ENCODE peak calls at places on chromosomes 16 and 17, in seven cellular contexts. K, P, X, G, O, Q and Y are unnamed samples.

GRCh38 chr16:67022531-67023214 is 6.3 kb upstream of the CBFB start:
- DNase-seq in Q (no peak), P (peak), K (peak), O (no peak), X (no peak), G (no peak), Y (no peak)

GRCh38 chr17:6853764-6854442 is 22.4 kb upstream of the TEKT1 start:
- DNase-seq in K (no peak), P (peak), X (peak), O (peak), Q (peak), G (peak), Y (peak)

GRCh38 chr16:12386076-12386641 is 409.6 kb downstream of the SNX29 start:
- DNase-seq in X (no peak), O (peak), K (no peak), Q (no peak), P (no peak), G (no peak), Y (no peak)

GRCh38 chr17:78933959-78934568 is 8.9 kb upstream of the TIMP2 start:
- DNase-seq in O (peak), K (peak), X (peak), P (peak), Q (peak), G (no peak), Y (peak)

GRCh38 chr16:1740781-1741490 is 30.4 kb downstream of the NME3 start:
- DNase-seq in Q (no peak), P (no peak), X (no peak), K (no peak), O (no peak), G (no peak), Y (no peak)

GRCh38 chr17:1912146-1912545 is 82.3 kb downstream of the RPA1 start:
- DNase-seq in X (no peak), K (no peak), Q (no peak), P (no peak), O (no peak), G (no peak), Y (no peak)

GRCh38 chr16:86508947-86509758 is 1.2 kb upstream of the FOXF1 start:
- DNase-seq in O (peak), G (peak), K (peak), X (peak), Q (peak), P (peak), Y (no peak)

GRCh38 chr16:65509172-65509571 is 387.3 kb upstream of the CDH11 start:
- DNase-seq in P (no peak), O (no peak), Q (no peak), G (no peak), K (peak), X (no peak), Y (no peak)

GRCh38 chr17:8402921-8403536 is 5.4 kb upstream of the RNF222 start:
- DNase-seq in G (no peak), K (no peak), P (no peak), O (no peak), Q (no peak), X (no peak), Y (no peak)

GRCh38 chr17:35104844-35105450 is 14.7 kb downstream of the RAD51D start:
- DNase-seq in G (no peak), Q (no peak), O (no peak), X (no peak), K (no peak), P (no peak), Y (no peak)

GRCh38 chr17:32485261-32485955 is 1.4 kb upstream of the CDK5R1 start:
- DNase-seq in X (no peak), Q (no peak), P (peak), O (no peak), K (no peak), G (no peak), Y (no peak)

GRCh38 chr16:52456368-52456767 is 90.6 kb downstream of the TOX3 start:
- DNase-seq in P (no peak), Q (peak), K (no peak), O (no peak), X (peak), G (no peak), Y (no peak)
- TF ChIP-seq EZH2phosphoT487 in P (no peak), Q (no peak), K (no peak), O (no peak), X (no peak), G (no peak), Y (no peak)

DNA sequence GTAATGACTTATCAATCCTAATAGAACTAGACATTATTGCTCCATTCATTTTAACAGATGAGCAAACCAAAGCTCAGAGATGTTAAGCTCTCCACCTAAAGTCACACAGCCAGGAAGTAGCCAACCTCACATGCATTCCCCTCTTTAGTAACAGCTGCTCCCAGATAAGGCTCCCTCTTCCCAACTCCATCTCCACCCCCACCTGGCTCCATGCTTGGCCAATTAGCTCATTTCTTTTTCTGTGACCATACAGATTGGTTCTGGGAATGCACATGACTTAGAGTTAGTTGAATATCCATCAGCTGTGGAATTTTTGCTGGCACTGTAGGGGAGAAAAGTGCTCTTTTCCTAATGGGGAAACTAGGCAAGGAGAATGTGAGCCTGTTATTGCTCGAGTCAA is 13.0 kb downstream of the CBLN1 start:
- DNase-seq in K (no peak), Q (no peak), O (no peak), P (no peak), X (no peak), G (no peak), Y (no peak)
- H3K27ac ChIP-seq in K (no peak), Q (no peak), O (no peak), P (no peak), X (no peak), G (no peak), Y (no peak)

GRCh38 chr16:19169081-19169639 is 1.1 kb downstream of the SYT17 start:
- DNase-seq in K (no peak), Q (no peak), P (no peak), O (peak), X (no peak), G (no peak), Y (no peak)
- TF ChIP-seq EZH2 in K (no peak), Q (no peak), P (no peak), O (no peak), X (no peak), G (no peak), Y (no peak)

GRCh38 chr16:48444574-48444973 is 59.4 kb upstream of the SIAH1 start:
- DNase-seq in Q (no peak), K (peak), G (peak), X (no peak), P (peak), O (no peak), Y (no peak)
- TF ChIP-seq EZH2phosphoT487 in Q (no peak), K (no peak), G (no peak), X (no peak), P (no peak), O (no peak), Y (no peak)

GRCh38 chr17:48604770-48605329 is at the start of gene HOXB6:
- DNase-seq in G (no peak), O (no peak), K (peak), X (no peak), Q (peak), P (peak), Y (no peak)
- H3K27ac ChIP-seq in G (peak), O (no peak), K (peak), X (no peak), Q (peak), P (peak), Y (no peak)

GRCh38 chr16:85027349-85027967 is at the start of gene KIAA0513:
- DNase-seq in Q (peak), O (peak), G (peak), X (peak), K (peak), P (peak), Y (peak)

GRCh38 chr16:85029981-85030381 is 2.4 kb downstream of the KIAA0513 start:
- DNase-seq in X (no peak), P (peak), G (no peak), K (no peak), Q (no peak), O (no peak), Y (no peak)

GRCh38 chr16:85029413-85029794 is 1.8 kb downstream of the KIAA0513 start:
- DNase-seq in X (no peak), Q (peak), G (no peak), K (peak), O (no peak), P (peak), Y (peak)

GRCh38 chr16:85027968-85028637 is 508 bp downstream of the KIAA0513 start:
- DNase-seq in X (peak), P (no peak), Q (no peak), G (no peak), K (peak), O (peak), Y (no peak)

GRCh38 chr16:85028638-85029412 is 1.2 kb downstream of the KIAA0513 start:
- DNase-seq in X (no peak), K (peak), G (no peak), O (no peak), Q (peak), P (peak), Y (peak)
- TF ChIP-seq EZH2 in X (no peak), K (no peak), G (no peak), O (no peak), Q (no peak), P (no peak), Y (no peak)

GRCh38 chr16:60203525-60204124 is 1469.5 kb upstream of the GOT2 start:
- DNase-seq in O (peak), Q (peak), P (no peak), X (peak), G (no peak), K (peak), Y (no peak)
- TF ChIP-seq EZH2phosphoT487 in O (no peak), Q (no peak), P (no peak), X (no peak), G (no peak), K (no peak), Y (no peak)

GRCh38 chr16:4609200-4610010 is 5.3 kb downstream of the UBALD1 start:
- DNase-seq in P (no peak), G (no peak), X (no peak), Q (no peak), O (no peak), K (no peak), Y (no peak)
- H3K27ac ChIP-seq in P (no peak), G (no peak), X (no peak), Q (no peak), O (no peak), K (no peak), Y (no peak)